ENCODE peak calls at places on chromosomes 11 and 22, in nine cellular contexts. One of them, this sample, is unnamed.

GRCh38 chr11:82046778-82047177 is 686.9 kb downstream of the FAM181B start:
- DNase-seq in GM23248: peak; percentile 68
- DNase-seq in small intestine: no peak
- DNase-seq in HCT116: no peak
- DNase-seq in aorta: no peak
- DNase-seq in CD8-positive, alpha-beta memory T cell: no peak
- DNase-seq in spleen: no peak
- DNase-seq in testis: no peak
- DNase-seq in A549: no peak
- DNase-seq in this sample: no peak

GRCh38 chr11:121800704-121801516 is 315.1 kb downstream of the BLID start:
- DNase-seq in GM23248: peak; percentile 24
- DNase-seq in A549: no peak
- DNase-seq in spleen: no peak
- DNase-seq in aorta: no peak
- DNase-seq in HCT116: no peak
- DNase-seq in testis: peak; percentile 65
- DNase-seq in small intestine: no peak
- DNase-seq in CD8-positive, alpha-beta memory T cell: no peak
- DNase-seq in this sample: no peak

GRCh38 chr11:975824-976223 is 50.2 kb downstream of the AP2A2 start:
- DNase-seq in aorta: no peak
- DNase-seq in A549: peak; percentile 57
- DNase-seq in testis: no peak
- DNase-seq in CD8-positive, alpha-beta memory T cell: no peak
- DNase-seq in HCT116: no peak
- DNase-seq in GM23248: peak; percentile 63
- DNase-seq in small intestine: no peak
- DNase-seq in spleen: peak; percentile 85
- DNase-seq in this sample: no peak

GRCh38 chr11:117945047-117945820 is 16.0 kb upstream of the TMPRSS13 start:
- DNase-seq in A549: no peak
- DNase-seq in CD8-positive, alpha-beta memory T cell: no peak
- DNase-seq in GM23248: no peak
- DNase-seq in small intestine: no peak
- DNase-seq in spleen: no peak
- DNase-seq in HCT116: no peak
- DNase-seq in aorta: no peak
- DNase-seq in testis: no peak
- DNase-seq in this sample: no peak

GRCh38 chr22:39179841-39180335 is 27.4 kb upstream of the CBX7 start:
- DNase-seq in GM23248: no peak
- DNase-seq in small intestine: no peak
- DNase-seq in testis: no peak
- DNase-seq in HCT116: no peak
- DNase-seq in spleen: peak; percentile 68
- DNase-seq in aorta: peak; percentile 67
- DNase-seq in A549: no peak
- DNase-seq in CD8-positive, alpha-beta memory T cell: no peak
- DNase-seq in this sample: no peak

GRCh38 chr11:106608677-106609076 is 409.6 kb downstream of the GUCY1A2 start:
- DNase-seq in HCT116: no peak
- DNase-seq in spleen: no peak
- DNase-seq in aorta: no peak
- DNase-seq in small intestine: no peak
- DNase-seq in CD8-positive, alpha-beta memory T cell: no peak
- DNase-seq in A549: no peak
- DNase-seq in GM23248: peak; percentile 72
- DNase-seq in testis: no peak
- DNase-seq in this sample: no peak

GRCh38 chr11:133903056-133903455 is 53.7 kb downstream of the IGSF9B start:
- DNase-seq in testis: no peak
- DNase-seq in A549: no peak
- DNase-seq in small intestine: no peak
- DNase-seq in spleen: peak; percentile 29
- DNase-seq in GM23248: no peak
- DNase-seq in HCT116: no peak
- DNase-seq in CD8-positive, alpha-beta memory T cell: no peak
- DNase-seq in aorta: peak; percentile 55
- DNase-seq in this sample: peak; percentile 20

GRCh38 chr11:2376751-2377451 is at the start of gene CD81:
- DNase-seq in spleen: peak; percentile 91
- DNase-seq in HCT116: no peak
- DNase-seq in A549: peak; percentile 32
- DNase-seq in testis: peak; percentile 69
- DNase-seq in small intestine: no peak
- DNase-seq in CD8-positive, alpha-beta memory T cell: peak; percentile 55
- DNase-seq in GM23248: peak; percentile 71
- DNase-seq in aorta: no peak
- DNase-seq in this sample: peak; percentile 65

GRCh38 chr11:117604349-117604995 is 192.5 kb downstream of the DSCAML1 start:
- DNase-seq in A549: no peak
- DNase-seq in HCT116: no peak
- DNase-seq in testis: no peak
- DNase-seq in spleen: no peak
- DNase-seq in GM23248: peak; percentile 17
- DNase-seq in small intestine: no peak
- DNase-seq in CD8-positive, alpha-beta memory T cell: no peak
- DNase-seq in aorta: no peak
- DNase-seq in this sample: no peak

GRCh38 chr22:30968015-30968923 is at the start of gene MORC2:
- DNase-seq in GM23248: no peak
- DNase-seq in spleen: no peak
- DNase-seq in CD8-positive, alpha-beta memory T cell: no peak
- DNase-seq in aorta: no peak
- DNase-seq in small intestine: peak; percentile 73
- DNase-seq in A549: peak; percentile 27
- DNase-seq in HCT116: no peak
- DNase-seq in testis: peak; percentile 73
- DNase-seq in this sample: peak; percentile 86

GRCh38 chr22:29156507-29156906 is 49.2 kb upstream of the EMID1 start:
- DNase-seq in spleen: peak; percentile 71
- DNase-seq in GM23248: peak; percentile 10
- DNase-seq in aorta: no peak
- DNase-seq in CD8-positive, alpha-beta memory T cell: no peak
- DNase-seq in testis: no peak
- DNase-seq in HCT116: no peak
- DNase-seq in A549: no peak
- DNase-seq in small intestine: no peak
- DNase-seq in this sample: no peak

GRCh38 chr11:47078751-47079524 is 97.7 kb downstream of the ARFGAP2 start:
- DNase-seq in spleen: no peak
- DNase-seq in aorta: no peak
- DNase-seq in HCT116: no peak
- DNase-seq in small intestine: no peak
- DNase-seq in GM23248: peak; percentile 11
- DNase-seq in testis: no peak
- DNase-seq in CD8-positive, alpha-beta memory T cell: no peak
- DNase-seq in A549: no peak
- DNase-seq in this sample: no peak

GRCh38 chr11:26976389-26976788 is 17.5 kb upstream of the FIBIN start:
- DNase-seq in testis: no peak
- DNase-seq in GM23248: peak; percentile 41
- DNase-seq in spleen: no peak
- DNase-seq in HCT116: no peak
- DNase-seq in A549: no peak
- DNase-seq in aorta: no peak
- DNase-seq in CD8-positive, alpha-beta memory T cell: no peak
- DNase-seq in small intestine: no peak
- DNase-seq in this sample: no peak

GRCh38 chr11:6526411-6527135 is 29.5 kb downstream of the DNHD1 start:
- DNase-seq in HCT116: no peak
- DNase-seq in testis: no peak
- DNase-seq in CD8-positive, alpha-beta memory T cell: no peak
- DNase-seq in A549: no peak
- DNase-seq in spleen: no peak
- DNase-seq in aorta: no peak
- DNase-seq in GM23248: peak; percentile 19
- DNase-seq in small intestine: no peak
- DNase-seq in this sample: no peak

GRCh38 chr11:92332986-92333385 is 108.4 kb downstream of the FAT3 start:
- DNase-seq in spleen: no peak
- DNase-seq in A549: no peak
- DNase-seq in small intestine: no peak
- DNase-seq in testis: no peak
- DNase-seq in GM23248: peak; percentile 38
- DNase-seq in HCT116: no peak
- DNase-seq in CD8-positive, alpha-beta memory T cell: no peak
- DNase-seq in aorta: no peak
- DNase-seq in this sample: no peak

GRCh38 chr22:44180706-44181032 is at the start of gene PARVG:
- DNase-seq in spleen: peak; percentile 70
- DNase-seq in GM23248: no peak
- DNase-seq in small intestine: peak; percentile 16
- DNase-seq in A549: no peak
- DNase-seq in CD8-positive, alpha-beta memory T cell: peak; percentile 37
- DNase-seq in aorta: no peak
- DNase-seq in testis: peak; percentile 22
- DNase-seq in HCT116: no peak
- DNase-seq in this sample: no peak

GRCh38 chr11:133937015-133937414 is 19.8 kb downstream of the IGSF9B start:
- DNase-seq in testis: no peak
- DNase-seq in aorta: no peak
- DNase-seq in HCT116: no peak
- DNase-seq in CD8-positive, alpha-beta memory T cell: no peak
- DNase-seq in A549: no peak
- DNase-seq in small intestine: no peak
- DNase-seq in GM23248: no peak
- DNase-seq in spleen: no peak
- DNase-seq in this sample: no peak

GRCh38 chr11:102846292-102846691 is 2.9 kb upstream of the MMP3 start:
- DNase-seq in small intestine: peak; percentile 16
- DNase-seq in HCT116: no peak
- DNase-seq in aorta: no peak
- DNase-seq in spleen: no peak
- DNase-seq in GM23248: no peak
- DNase-seq in CD8-positive, alpha-beta memory T cell: no peak
- DNase-seq in testis: no peak
- DNase-seq in A549: no peak
- DNase-seq in this sample: no peak

GRCh38 chr11:67627788-67628624 is 1.7 kb downstream of the NUDT8 start:
- DNase-seq in small intestine: no peak
- DNase-seq in HCT116: no peak
- DNase-seq in CD8-positive, alpha-beta memory T cell: no peak
- DNase-seq in spleen: peak; percentile 76
- DNase-seq in testis: no peak
- DNase-seq in GM23248: no peak
- DNase-seq in A549: no peak
- DNase-seq in aorta: peak; percentile 70
- DNase-seq in this sample: peak; percentile 36
- H3K27ac ChIP-seq in small intestine: no peak overlapping the region
- H3K27ac ChIP-seq in HCT116: no peak overlapping the region
- H3K27ac ChIP-seq in CD8-positive, alpha-beta memory T cell: no peak overlapping the region
- H3K27ac ChIP-seq in spleen: no peak overlapping the region
- H3K27ac ChIP-seq in testis: no peak overlapping the region
- H3K27ac ChIP-seq in GM23248: no peak overlapping the region
- H3K27ac ChIP-seq in A549: no peak overlapping the region
- H3K27ac ChIP-seq in aorta: no peak overlapping the region
- H3K27ac ChIP-seq in this sample: no peak overlapping the region

GRCh38 chr11:114846040-114846791 is 167.9 kb downstream of the NXPE2 start:
- DNase-seq in CD8-positive, alpha-beta memory T cell: no peak
- DNase-seq in GM23248: peak; percentile 2
- DNase-seq in spleen: no peak
- DNase-seq in testis: no peak
- DNase-seq in A549: no peak
- DNase-seq in small intestine: no peak
- DNase-seq in HCT116: no peak
- DNase-seq in aorta: no peak
- DNase-seq in this sample: no peak

GRCh38 chr11:114848027-114848426 is 169.7 kb downstream of the NXPE2 start:
- DNase-seq in HCT116: no peak
- DNase-seq in aorta: no peak
- DNase-seq in A549: no peak
- DNase-seq in small intestine: no peak
- DNase-seq in CD8-positive, alpha-beta memory T cell: no peak
- DNase-seq in spleen: no peak
- DNase-seq in testis: no peak
- DNase-seq in GM23248: no peak
- DNase-seq in this sample: no peak

GRCh38 chr11:114847599-114847998 is 169.3 kb downstream of the NXPE2 start:
- DNase-seq in aorta: no peak
- DNase-seq in GM23248: no peak
- DNase-seq in small intestine: no peak
- DNase-seq in CD8-positive, alpha-beta memory T cell: no peak
- DNase-seq in testis: no peak
- DNase-seq in spleen: no peak
- DNase-seq in HCT116: no peak
- DNase-seq in A549: no peak
- DNase-seq in this sample: no peak
- H3K4me3 ChIP-seq in aorta: no peak overlapping the region
- H3K4me3 ChIP-seq in GM23248: no peak overlapping the region
- H3K4me3 ChIP-seq in small intestine: no peak overlapping the region
- H3K4me3 ChIP-seq in CD8-positive, alpha-beta memory T cell: no peak overlapping the region
- H3K4me3 ChIP-seq in testis: no peak overlapping the region
- H3K4me3 ChIP-seq in spleen: no peak overlapping the region
- H3K4me3 ChIP-seq in HCT116: no peak overlapping the region
- H3K4me3 ChIP-seq in A549: no peak overlapping the region
- H3K4me3 ChIP-seq in this sample: no peak overlapping the region

DNA sequence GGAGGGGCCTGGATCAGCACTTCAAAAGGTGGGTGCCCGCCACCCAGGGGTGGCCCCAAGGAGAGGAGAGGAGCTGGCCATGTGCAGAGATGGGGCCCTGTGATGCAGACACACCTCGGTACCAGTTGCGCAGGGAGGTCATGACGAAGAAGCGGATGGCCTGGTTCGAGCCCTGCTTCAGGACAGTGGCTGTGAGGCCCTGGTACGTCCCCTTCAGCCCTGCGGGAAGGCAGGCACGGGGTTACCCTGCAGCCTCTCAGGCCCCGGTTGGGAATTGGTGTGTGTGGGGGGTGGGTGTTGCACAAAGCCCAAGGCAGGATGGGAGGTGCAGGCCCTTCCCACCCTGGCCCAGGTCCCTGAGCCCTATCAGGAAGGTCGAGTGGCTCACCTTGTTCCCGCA is 1.8 kb downstream of the SLC25A1 start:
- DNase-seq in testis: no peak
- DNase-seq in small intestine: no peak
- DNase-seq in HCT116: no peak
- DNase-seq in GM23248: no peak
- DNase-seq in A549: no peak
- DNase-seq in aorta: no peak
- DNase-seq in CD8-positive, alpha-beta memory T cell: no peak
- DNase-seq in spleen: no peak
- DNase-seq in this sample: no peak
- H3K4me1 ChIP-seq in testis: peaks cover 39% of the 10 kb centered on the region
- H3K4me1 ChIP-seq in small intestine: peaks cover 15% of the 10 kb centered on the region
- H3K4me1 ChIP-seq in HCT116: peaks cover 65% of the 10 kb centered on the region
- H3K4me1 ChIP-seq in GM23248: peaks cover 14% of the 10 kb centered on the region
- H3K4me1 ChIP-seq in A549: peaks cover 49% of the 10 kb centered on the region
- H3K4me1 ChIP-seq in aorta: no peaks in the 10 kb centered on the region
- H3K4me1 ChIP-seq in CD8-positive, alpha-beta memory T cell: peaks cover 27% of the 10 kb centered on the region
- H3K4me1 ChIP-seq in spleen: peaks cover 51% of the 10 kb centered on the region
- H3K4me1 ChIP-seq in this sample: peaks cover 49% of the 10 kb centered on the region

DNA sequence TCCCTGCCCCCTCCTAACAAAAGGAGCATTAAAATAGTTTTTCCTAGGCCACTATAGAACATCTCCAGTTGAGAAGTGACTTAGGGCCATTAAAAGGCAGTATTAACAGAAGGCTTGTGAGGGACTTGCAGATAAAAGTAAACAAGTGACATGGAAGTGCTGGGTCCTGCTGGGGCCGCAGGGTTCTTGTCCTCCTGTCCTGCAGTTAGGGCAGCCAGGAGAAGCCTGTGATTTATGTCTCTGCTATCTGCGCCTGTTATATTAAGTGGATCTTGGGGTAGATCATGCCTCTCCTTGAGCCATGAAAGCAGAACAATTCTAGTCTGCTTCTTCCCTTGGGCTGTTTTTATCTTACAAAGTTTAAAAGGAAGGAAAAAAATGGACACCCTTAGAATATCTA is 271.4 kb upstream of the C11orf87 start:
- DNase-seq in A549: no peak
- DNase-seq in GM23248: no peak
- DNase-seq in testis: no peak
- DNase-seq in HCT116: no peak
- DNase-seq in small intestine: no peak
- DNase-seq in aorta: no peak
- DNase-seq in CD8-positive, alpha-beta memory T cell: no peak
- DNase-seq in spleen: no peak
- DNase-seq in this sample: no peak
- H3K27ac ChIP-seq in A549: no peak overlapping the region
- H3K27ac ChIP-seq in GM23248: no peak overlapping the region
- H3K27ac ChIP-seq in testis: no peak overlapping the region
- H3K27ac ChIP-seq in HCT116: no peak overlapping the region
- H3K27ac ChIP-seq in small intestine: no peak overlapping the region
- H3K27ac ChIP-seq in aorta: no peak overlapping the region
- H3K27ac ChIP-seq in CD8-positive, alpha-beta memory T cell: no peak overlapping the region
- H3K27ac ChIP-seq in spleen: no peak overlapping the region
- H3K27ac ChIP-seq in this sample: no peak overlapping the region